ENCODE peak calls at places on chromosomes 11 and 22, in seven cellular contexts. Z, V, M, E, T, K and D are unnamed samples.

GRCh38 chr11:1202776-1203504 is 19.9 kb upstream of the MUC5B start:
- DNase-seq in T (peak), V (peak), M (peak), K (no peak), E (peak), Z (peak), D (peak)

GRCh38 chr11:3356858-3357257 is 22.1 kb downstream of the ZNF195 start:
- DNase-seq in T (no peak), M (no peak), K (no peak), V (no peak), Z (no peak), E (no peak), D (no peak)

GRCh38 chr11:11407738-11408084 is 54.7 kb upstream of the CSNK2A3 start:
- DNase-seq in E (no peak), T (no peak), K (no peak), M (no peak), V (no peak), Z (no peak), D (no peak)

GRCh38 chr11:57474017-57474750 is 13.9 kb downstream of the RTN4RL2 start:
- DNase-seq in Z (peak), V (no peak), K (peak), E (no peak), M (peak), T (no peak), D (no peak)

GRCh38 chr11:67584205-67584880 is 731 bp downstream of the GSTP1 start:
- DNase-seq in Z (peak), V (no peak), K (no peak), M (peak), T (no peak), E (peak), D (no peak)

GRCh38 chr22:19962909-19963806 is 21.5 kb upstream of the TXNRD2 start:
- DNase-seq in Z (no peak), K (no peak), M (no peak), E (peak), V (peak), T (peak), D (peak)

GRCh38 chr11:119315139-119316016 is 1.6 kb downstream of the MCAM start:
- DNase-seq in V (no peak), Z (peak), K (no peak), M (no peak), T (no peak), E (peak), D (peak)

GRCh38 chr11:65100674-65101350 is 4.8 kb downstream of the VPS51 start:
- DNase-seq in V (no peak), Z (no peak), T (no peak), E (no peak), K (no peak), M (no peak), D (no peak)

GRCh38 chr11:102800774-102801173 is 2.8 kb upstream of the MMP1 start:
- DNase-seq in V (no peak), E (no peak), T (no peak), Z (no peak), M (no peak), K (no peak), D (no peak)

GRCh38 chr11:9330387-9331384 is 16.3 kb upstream of the TMEM41B start:
- DNase-seq in V (no peak), E (no peak), K (no peak), M (no peak), T (no peak), Z (no peak), D (peak)

GRCh38 chr11:12201016-12201985 is 90.9 kb downstream of the MICAL2 start:
- DNase-seq in T (peak), K (no peak), M (peak), V (no peak), E (no peak), Z (peak), D (no peak)

GRCh38 chr11:90476442-90477007 is 253.7 kb upstream of the CHORDC1 start:
- DNase-seq in M (no peak), K (peak), V (peak), T (peak), E (no peak), Z (peak), D (peak)

GRCh38 chr11:107157146-107157808 is 139.0 kb upstream of the GUCY1A2 start:
- DNase-seq in K (no peak), E (no peak), V (no peak), Z (no peak), M (no peak), T (no peak), D (no peak)

GRCh38 chr11:116660011-116660410 is 112.8 kb downstream of the BUD13 start:
- DNase-seq in V (no peak), M (no peak), Z (no peak), T (no peak), K (no peak), E (no peak), D (no peak)

GRCh38 chr11:65946655-65947054 is 1.4 kb downstream of the TSGA10IP start:
- DNase-seq in K (no peak), T (no peak), M (no peak), V (no peak), Z (no peak), E (peak), D (no peak)

GRCh38 chr22:24429411-24430365 is 2.3 kb downstream of the ADORA2A start:
- DNase-seq in T (no peak), Z (peak), M (peak), V (no peak), K (no peak), E (no peak), D (no peak)

GRCh38 chr22:21047035-21047661 is 1.4 kb downstream of the LRRC74B start:
- DNase-seq in E (no peak), K (no peak), Z (no peak), T (no peak), M (no peak), V (no peak), D (no peak)

GRCh38 chr22:21043856-21044535 is 1.8 kb upstream of the LRRC74B start:
- DNase-seq in E (no peak), M (no peak), Z (no peak), K (no peak), V (no peak), T (no peak), D (no peak)

GRCh38 chr22:21045585-21046294 is at the start of gene LRRC74B:
- DNase-seq in Z (peak), K (peak), E (peak), T (peak), M (peak), V (peak), D (peak)

GRCh38 chr22:21042978-21043855 is 2.5 kb upstream of the LRRC74B start:
- DNase-seq in T (no peak), K (no peak), M (peak), V (no peak), Z (no peak), E (no peak), D (no peak)

GRCh38 chr22:21044931-21045584 is 688 bp upstream of the LRRC74B start:
- DNase-seq in K (no peak), M (peak), Z (peak), E (no peak), T (no peak), V (no peak), D (no peak)
- TF ChIP-seq JUND in K (no peak), M (peak), Z (no peak), E (no peak), T (no peak), V (no peak), D (no peak)

GRCh38 chr11:77884829-77885190 is 63.9 kb downstream of the AAMDC start:
- DNase-seq in T (no peak), E (no peak), M (no peak), K (no peak), V (no peak), Z (no peak), D (no peak)
- TF ChIP-seq JUND in T (no peak), E (no peak), M (no peak), K (no peak), V (no peak), Z (no peak), D (no peak)

GRCh38 chr11:74322667-74323066 is 11.2 kb upstream of the P4HA3 start:
- DNase-seq in Z (no peak), K (no peak), T (no peak), M (no peak), E (no peak), V (no peak), D (no peak)
- TF ChIP-seq JUND in Z (no peak), K (no peak), T (no peak), M (no peak), E (no peak), V (no peak), D (no peak)

DNA sequence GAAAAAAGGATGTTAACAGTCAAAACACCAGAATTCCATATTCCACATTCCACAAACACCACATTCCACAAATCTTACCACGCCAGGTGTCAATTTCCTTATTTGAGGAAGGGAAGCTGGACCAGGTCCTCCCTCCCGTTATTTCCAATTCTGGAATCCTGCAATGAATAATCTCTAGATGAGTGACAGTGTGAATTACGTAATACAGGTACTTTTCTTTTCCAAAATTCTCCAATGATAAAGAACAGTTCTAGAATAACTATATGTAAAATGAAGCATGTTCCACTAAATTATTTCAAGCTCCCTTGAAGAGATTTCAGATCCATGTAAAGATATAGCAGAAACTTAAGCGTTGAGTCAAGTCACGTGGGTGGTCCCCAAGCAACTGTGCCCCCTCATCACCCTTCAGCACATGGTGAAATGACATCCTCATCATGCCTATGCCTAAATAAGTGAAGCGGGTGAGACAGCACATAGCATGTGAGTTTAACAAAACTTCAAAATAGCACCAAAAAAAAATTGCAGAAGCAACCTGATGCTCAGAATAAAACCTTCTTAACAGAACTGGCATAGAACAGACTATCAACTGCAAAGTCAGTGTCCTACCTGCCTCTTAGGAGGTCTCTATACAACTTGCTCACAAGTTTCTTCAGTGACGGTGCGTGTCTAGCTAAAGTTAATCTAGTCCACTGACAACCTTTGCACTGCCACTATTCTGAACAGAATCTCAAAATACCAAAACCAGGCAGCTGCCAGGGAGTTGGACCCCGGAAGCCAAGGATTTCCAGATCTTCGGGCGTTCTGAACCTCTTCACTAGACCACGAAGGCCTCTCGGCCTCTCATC is 875 bp downstream of the NFRKB start:
- DNase-seq in K (no peak), E (no peak), V (no peak), T (no peak), M (no peak), Z (no peak), D (peak)
- TF ChIP-seq JUND in K (no peak), E (no peak), V (no peak), T (no peak), M (no peak), Z (no peak), D (no peak)

DNA sequence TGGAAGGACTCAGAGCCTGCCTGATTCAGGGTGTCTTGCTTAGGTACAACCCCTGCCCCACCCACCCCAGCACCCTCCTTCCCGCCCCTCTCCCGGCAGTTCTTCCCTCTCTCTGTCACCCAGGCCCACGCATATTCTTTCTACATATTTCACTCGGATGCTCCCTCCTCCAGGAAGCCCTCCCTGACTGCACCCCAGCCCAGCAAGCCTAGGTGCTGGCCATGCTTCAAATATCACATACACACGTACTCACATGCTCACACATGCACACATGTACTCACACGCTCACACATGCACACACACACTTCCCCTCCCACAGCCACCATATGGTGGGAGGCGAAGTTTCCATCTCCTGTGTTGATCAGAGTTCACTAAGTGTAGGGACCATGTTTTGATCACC is 90.5 kb downstream of the WNT7B start:
- DNase-seq in K (no peak), V (no peak), M (no peak), E (no peak), T (no peak), Z (no peak), D (no peak)
- TF ChIP-seq JUND in K (no peak), V (no peak), M (no peak), E (no peak), T (no peak), Z (no peak), D (no peak)

GRCh38 chr11:83068573-83068972 is 3.1 kb downstream of the RAB30 start:
- DNase-seq in V (no peak), K (no peak), T (no peak), M (no peak), Z (no peak), E (no peak), D (no peak)

GRCh38 chr11:83064011-83064410 is 7.7 kb downstream of the RAB30 start:
- DNase-seq in Z (no peak), V (no peak), E (no peak), K (no peak), M (no peak), T (no peak), D (no peak)

GRCh38 chr11:83060965-83061364 is 10.7 kb downstream of the RAB30 start:
- DNase-seq in E (no peak), T (no peak), M (no peak), Z (no peak), V (no peak), K (no peak), D (no peak)

GRCh38 chr11:83061883-83062282 is 9.8 kb downstream of the RAB30 start:
- DNase-seq in E (no peak), V (no peak), K (peak), M (no peak), Z (no peak), T (no peak), D (no peak)

GRCh38 chr11:83063073-83063754 is 8.5 kb downstream of the RAB30 start:
- DNase-seq in M (no peak), Z (no peak), E (no peak), K (peak), T (no peak), V (no peak), D (no peak)
- TF ChIP-seq JUND in M (no peak), Z (no peak), E (no peak), K (no peak), T (no peak), V (no peak), D (no peak)

GRCh38 chr11:62532096-62532495 is 14.5 kb downstream of the AHNAK start:
- DNase-seq in M (no peak), E (no peak), T (no peak), Z (no peak), V (no peak), K (no peak), D (no peak)
- TF ChIP-seq JUND in M (no peak), E (no peak), T (no peak), Z (no peak), V (no peak), K (no peak), D (no peak)

DNA sequence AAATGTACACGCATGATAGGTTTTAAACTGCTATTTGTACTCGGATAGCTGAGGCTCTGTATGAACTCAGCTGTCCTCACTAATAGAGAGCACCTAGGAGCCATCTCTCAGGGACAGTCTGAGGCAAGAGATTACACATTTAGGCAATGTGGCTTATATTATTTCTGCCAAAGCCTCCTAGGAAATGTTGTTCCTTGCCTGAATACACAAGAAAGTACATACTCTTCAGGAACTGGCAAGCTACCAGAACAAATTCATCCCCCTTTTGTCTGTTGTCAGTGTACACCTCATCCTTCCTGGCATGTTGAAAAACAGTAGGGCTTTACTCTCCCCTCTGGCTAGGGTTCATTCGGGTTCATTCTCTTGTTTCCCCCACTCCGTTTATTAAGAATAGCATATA is 616.0 kb upstream of the FAT3 start:
- DNase-seq in V (no peak), K (no peak), M (no peak), Z (no peak), T (no peak), E (no peak), D (no peak)
- TF ChIP-seq JUND in V (no peak), K (no peak), M (no peak), Z (no peak), T (no peak), E (no peak), D (no peak)

DNA sequence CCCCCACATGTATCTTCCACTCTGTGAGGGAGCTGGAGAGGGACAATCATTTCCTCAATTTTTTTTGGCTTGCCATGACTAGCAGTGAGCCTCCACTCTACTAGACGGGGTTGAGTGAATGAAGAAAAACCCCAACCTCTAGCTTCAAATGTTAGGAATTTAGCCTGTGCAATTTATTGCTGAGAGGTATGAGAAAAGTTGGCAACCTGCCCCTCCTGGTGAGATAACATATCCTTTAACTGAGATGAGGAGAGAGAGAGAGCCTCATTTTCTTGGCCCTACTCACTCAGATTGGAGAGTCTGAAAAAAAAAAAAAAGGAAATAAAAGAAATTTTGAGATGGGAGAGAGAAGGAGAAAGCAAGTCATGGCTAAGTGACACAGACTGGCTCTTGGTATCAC is 218.2 kb upstream of the CARD18 start:
- DNase-seq in M (no peak), Z (no peak), V (no peak), K (no peak), T (no peak), E (no peak), D (no peak)
- TF ChIP-seq JUND in M (no peak), Z (no peak), V (no peak), K (no peak), T (no peak), E (no peak), D (no peak)

GRCh38 chr22:22800716-22801115 is 86.9 kb upstream of the IGLL5 start:
- DNase-seq in E (no peak), T (no peak), Z (no peak), V (no peak), M (peak), K (no peak), D (no peak)
- TF ChIP-seq JUND in E (no peak), T (no peak), Z (no peak), V (no peak), M (no peak), K (no peak), D (no peak)